ENCODE peak calls at places on chromosome 9, in ten cellular contexts. W is activated T-cell treated with anti-CD3 and anti-CD28 coated beads for 1 hour; V is amygdala; J is NCI-H1436 treated with DMSO at 0.1 percent for 48 hours; A is HS-27A; L is anterior cingulate cortex; O is cardiac fibroblast; N is COR-L47; Z is mucosa of descending colon; K is activated CD8-positive, alpha-beta memory T cell treated with anti-CD3 and anti-CD28 coated beads, Interleukin-2, amount 50 U/mL, for 48 hours. Q is an unnamed sample.

GRCh38 chr9:7973123-7973522 is 173.5 kb upstream of the DMAC1 start:
- DNase-seq in J (no peak), W (no peak), N (no peak), V (no peak), Z (peak), O (no peak), K (no peak), L (no peak), A (no peak), Q (no peak)

GRCh38 chr9:4119778-4120554 is 179.9 kb downstream of the GLIS3 start:
- DNase-seq in J (no peak), K (no peak), L (no peak), Z (no peak), W (no peak), O (no peak), N (no peak), V (no peak), A (no peak), Q (no peak)

GRCh38 chr9:107782381-107782780 is 292.8 kb upstream of the KLF4 start:
- DNase-seq in N (no peak), K (no peak), W (no peak), O (peak), L (no peak), V (no peak), J (no peak), A (peak), Z (no peak), Q (peak)

GRCh38 chr9:69542942-69543704 is 129.0 kb downstream of the APBA1 start:
- DNase-seq in W (no peak), Z (no peak), J (no peak), A (no peak), V (no peak), N (peak), K (no peak), L (peak), O (no peak), Q (no peak)

GRCh38 chr9:79107911-79108676 is 463.7 kb upstream of the TLE4 start:
- DNase-seq in L (no peak), A (no peak), O (peak), N (no peak), K (no peak), Z (no peak), W (no peak), V (no peak), J (no peak), Q (no peak)

GRCh38 chr9:21317956-21318923 is 13.1 kb upstream of the IFNA5 start:
- DNase-seq in J (no peak), L (no peak), N (peak), Z (peak), K (no peak), V (no peak), A (no peak), O (peak), W (no peak), Q (peak)

GRCh38 chr9:35564658-35565061 is 40.4 kb upstream of the TESK1 start:
- DNase-seq in Z (no peak), W (no peak), K (no peak), N (no peak), V (no peak), A (no peak), O (peak), L (no peak), J (no peak), Q (no peak)

GRCh38 chr9:37575511-37575914 is 667 bp downstream of the FBXO10 start:
- DNase-seq in W (no peak), J (no peak), K (no peak), O (peak), N (no peak), Z (peak), V (no peak), L (no peak), A (no peak), Q (no peak)

GRCh38 chr9:105006514-105006913 is 78.6 kb upstream of the ABCA1 start:
- DNase-seq in N (no peak), Z (no peak), A (no peak), W (no peak), K (no peak), O (no peak), L (no peak), V (no peak), J (no peak), Q (no peak)

GRCh38 chr9:87206064-87206661 is 258.9 kb upstream of the GAS1 start:
- DNase-seq in W (no peak), Z (no peak), L (no peak), V (no peak), A (peak), J (no peak), N (no peak), K (no peak), O (peak), Q (peak)

GRCh38 chr9:37486616-37487544 is 1.1 kb downstream of the POLR1E start:
- DNase-seq in O (peak), Z (no peak), V (no peak), A (no peak), N (peak), W (no peak), J (no peak), K (no peak), L (no peak), Q (peak)

GRCh38 chr9:86741311-86742215 is 205.7 kb downstream of the GAS1 start:
- DNase-seq in V (no peak), N (no peak), A (peak), O (peak), L (no peak), W (no peak), K (no peak), J (no peak), Z (no peak), Q (peak)

GRCh38 chr9:113349044-113349433 is 302 bp upstream of the BSPRY start:
- DNase-seq in K (no peak), A (no peak), V (no peak), O (no peak), N (no peak), Z (no peak), W (no peak), L (no peak), J (no peak), Q (no peak)

GRCh38 chr9:68759981-68760673 is 55.1 kb downstream of the PIP5K1B start:
- DNase-seq in A (no peak), W (no peak), O (no peak), J (no peak), N (no peak), K (no peak), V (no peak), Z (no peak), L (no peak), Q (no peak)

GRCh38 chr9:5625916-5626315 is 3.0 kb upstream of the RIC1 start:
- DNase-seq in W (no peak), L (no peak), V (no peak), J (no peak), Z (no peak), A (no peak), N (no peak), O (no peak), K (no peak), Q (no peak)

GRCh38 chr9:78970375-78970774 is 601.4 kb upstream of the TLE4 start:
- DNase-seq in V (no peak), N (no peak), J (no peak), A (no peak), Z (no peak), L (no peak), W (no peak), K (no peak), O (no peak), Q (no peak)

GRCh38 chr9:27371382-27371781 is 74.4 kb upstream of the EQTN start:
- DNase-seq in O (no peak), K (no peak), Z (peak), W (no peak), V (no peak), J (no peak), N (no peak), A (no peak), L (no peak), Q (no peak)

GRCh38 chr9:91289244-91289643 is 72.5 kb downstream of the AUH start:
- DNase-seq in Z (no peak), O (no peak), L (no peak), V (no peak), J (no peak), W (no peak), K (no peak), A (no peak), N (no peak), Q (no peak)

GRCh38 chr9:134796882-134797281 is 83.7 kb upstream of the FCN2 start:
- DNase-seq in K (no peak), V (no peak), J (no peak), O (no peak), A (no peak), N (no peak), W (no peak), Z (no peak), L (no peak), Q (no peak)

GRCh38 chr9:5587024-5587423 is 41.9 kb upstream of the RIC1 start:
- DNase-seq in A (peak), O (peak), L (no peak), W (no peak), V (no peak), K (peak), J (no peak), Z (no peak), N (no peak), Q (peak)

GRCh38 chr9:127057970-127058644 is 64.3 kb downstream of the ANGPTL2 start:
- DNase-seq in Z (no peak), N (no peak), V (peak), K (no peak), O (no peak), J (no peak), L (peak), W (no peak), A (no peak), Q (no peak)

GRCh38 chr9:100170085-100170484 is 71.0 kb downstream of the INVS start:
- DNase-seq in N (no peak), K (no peak), Z (no peak), V (no peak), L (no peak), J (no peak), A (no peak), O (peak), W (no peak), Q (no peak)

GRCh38 chr9:109974143-109974917 is 194.3 kb downstream of the PALM2AKAP2 start:
- DNase-seq in K (peak), V (no peak), W (no peak), N (no peak), Z (peak), O (no peak), A (no peak), J (no peak), L (no peak), Q (no peak)

GRCh38 chr9:116030532-116030931 is 123.1 kb upstream of the PAPPA start:
- DNase-seq in J (no peak), Z (no peak), L (no peak), O (no peak), V (no peak), W (no peak), K (no peak), A (no peak), N (no peak), Q (peak)

GRCh38 chr9:5516453-5517220 is 6.3 kb downstream of the PDCD1LG2 start:
- DNase-seq in O (no peak), L (no peak), A (no peak), Z (no peak), K (no peak), V (no peak), J (no peak), W (no peak), N (no peak), Q (no peak)

GRCh38 chr9:32644698-32645097 is 9.2 kb upstream of the TAF1L start:
- DNase-seq in N (no peak), Z (no peak), L (no peak), V (no peak), W (no peak), O (peak), A (peak), J (no peak), K (no peak), Q (peak)

GRCh38 chr9:34227445-34227844 is 48.6 kb downstream of the UBAP1 start:
- DNase-seq in W (no peak), V (no peak), L (no peak), Z (no peak), N (no peak), A (no peak), O (peak), J (no peak), K (no peak), Q (peak)